ENCODE peak calls at places on chromosome 11, in seven cellular contexts. R is KBM-7; F is naive thymus-derived CD8-positive, alpha-beta T cell; D is fibroblast of the conjunctiva; N is lower leg skin; L is mucosa of gallbladder; B is left colon. S is an unnamed sample.

GRCh38 chr11:62108017-62108750 is 15.6 kb upstream of the INCENP start:
- DNase-seq in R (peak; percentile 69), F (peak; percentile 40), D (peak; percentile 56), N (no peak), L (peak; percentile 29), B (no peak), S (peak; percentile 47)

GRCh38 chr11:94067010-94067409 is 45.9 kb downstream of the HEPHL1 start:
- DNase-seq in R (no peak), F (no peak), D (no peak), N (no peak), L (no peak), B (no peak), S (no peak)

GRCh38 chr11:12455938-12456337 is 78.6 kb downstream of the PARVA start:
- DNase-seq in R (no peak), F (no peak), D (peak; percentile 67), N (no peak), L (no peak), B (no peak), S (no peak)

GRCh38 chr11:61974766-61975631 is 7.6 kb upstream of the FTH1 start:
- DNase-seq in R (no peak), F (peak; percentile 4), D (no peak), N (no peak), L (no peak), B (peak; percentile 57), S (no peak)

GRCh38 chr11:43923327-43924111 is 18.9 kb upstream of the C11orf96 start:
- DNase-seq in R (no peak), F (no peak), D (no peak), N (peak; percentile 73), L (peak; percentile 57), B (no peak), S (no peak)

GRCh38 chr11:104650234-104650633 is 248.0 kb downstream of the CASP12 start:
- DNase-seq in R (no peak), F (no peak), D (no peak), N (no peak), L (no peak), B (no peak), S (no peak)

GRCh38 chr11:107508201-107508857 is 50.7 kb upstream of the CWF19L2 start:
- DNase-seq in R (no peak), F (no peak), D (no peak), N (no peak), L (no peak), B (no peak), S (no peak)

GRCh38 chr11:6576471-6577373 is 26.7 kb downstream of the RRP8 start:
- DNase-seq in R (peak; percentile 6), F (no peak), D (peak; percentile 72), N (no peak), L (no peak), B (no peak), S (no peak)

GRCh38 chr11:120814531-120815259 is 209.2 kb upstream of the TBCEL start:
- DNase-seq in R (no peak), F (no peak), D (no peak), N (no peak), L (no peak), B (no peak), S (no peak)

GRCh38 chr11:108891143-108891542 is 226.3 kb downstream of the DDX10 start:
- DNase-seq in R (no peak), F (no peak), D (no peak), N (no peak), L (no peak), B (no peak), S (peak; percentile 31)

GRCh38 chr11:111291764-111292163 is 6.6 kb upstream of the POU2AF3 start:
- DNase-seq in R (no peak), F (no peak), D (no peak), N (no peak), L (no peak), B (no peak), S (no peak)

GRCh38 chr11:48538991-48539390 is 50.4 kb downstream of the OR4A47 start:
- DNase-seq in R (no peak), F (no peak), D (no peak), N (no peak), L (no peak), B (no peak), S (no peak)

GRCh38 chr11:18408558-18409242 is 3.4 kb upstream of the LDHC start:
- DNase-seq in R (no peak), F (no peak), D (no peak), N (no peak), L (no peak), B (no peak), S (no peak)

GRCh38 chr11:19467904-19468303 is 227.2 kb upstream of the E2F8 start:
- DNase-seq in R (no peak), F (no peak), D (no peak), N (no peak), L (no peak), B (no peak), S (no peak)